ENCODE peak calls at places on chromosome 13, in eight cellular contexts. Y is A172, W is cardiac muscle cell, T is 8988T, J is AG04450, C is epithelial cell of esophagus, D is ovary, Z is GM04503. R is an unnamed sample.

GRCh38 chr13:94776300-94776699 is 64.0 kb upstream of the SOX21 start:
- DNase-seq in Y (no peak), W (no peak), T (no peak), J (no peak), C (no peak), D (no peak), Z (no peak), R (no peak)

GRCh38 chr13:81048026-81048461 is 707.1 kb upstream of the SPRY2 start:
- DNase-seq in Y (peak; percentile 4), W (no peak), T (no peak), J (no peak), C (no peak), D (no peak), Z (no peak), R (no peak)

GRCh38 chr13:97715763-97716162 is 237.7 kb upstream of the IPO5 start:
- DNase-seq in Y (no peak), W (no peak), T (no peak), J (no peak), C (peak; percentile 34), D (no peak), Z (no peak), R (no peak)

GRCh38 chr13:52345631-52346251 is 60.2 kb downstream of the THSD1 start:
- DNase-seq in Y (no peak), W (no peak), T (no peak), J (no peak), C (peak; percentile 5), D (no peak), Z (no peak), R (no peak)

GRCh38 chr13:74251778-74252519 is 117.7 kb upstream of the KLF12 start:
- DNase-seq in Y (no peak), W (no peak), T (no peak), J (no peak), C (peak; percentile 37), D (no peak), Z (no peak), R (no peak)

GRCh38 chr13:80011448-80012212 is 329.3 kb downstream of the SPRY2 start:
- DNase-seq in Y (peak; percentile 55), W (no peak), T (no peak), J (no peak), C (no peak), D (peak; percentile 39), Z (no peak), R (no peak)

GRCh38 chr13:29577135-29578051 is 18.1 kb downstream of the SLC7A1 start:
- DNase-seq in Y (no peak), W (no peak), T (no peak), J (no peak), C (no peak), D (no peak), Z (no peak), R (no peak)

GRCh38 chr13:22940090-22940710 is 240.6 kb upstream of the SGCG start:
- DNase-seq in Y (no peak), W (no peak), T (no peak), J (no peak), C (no peak), D (no peak), Z (no peak), R (no peak)

GRCh38 chr13:20465218-20465879 is 60.3 kb downstream of the CRYL1 start:
- DNase-seq in Y (no peak), W (no peak), T (no peak), J (no peak), C (peak; percentile 70), D (no peak), Z (no peak), R (no peak)

GRCh38 chr13:19634129-19634740 is 776 bp downstream of the MPHOSPH8 start:
- DNase-seq in Y (peak; percentile 19), W (peak; percentile 33), T (no peak), J (no peak), C (peak; percentile 39), D (no peak), Z (peak; percentile 19), R (no peak)

GRCh38 chr13:42486711-42487198 is 87.2 kb upstream of the TNFSF11 start:
- DNase-seq in Y (peak; percentile 68), W (no peak), T (no peak), J (no peak), C (peak; percentile 92), D (no peak), Z (peak; percentile 9), R (no peak)

GRCh38 chr13:95644611-95645052 is at the start of gene DZIP1:
- DNase-seq in Y (peak; percentile 76), W (peak; percentile 90), T (peak; percentile 40), J (peak; percentile 64), C (peak; percentile 73), D (peak; percentile 91), Z (peak; percentile 42), R (peak; percentile 33)

GRCh38 chr13:34257980-34258379 is 440.0 kb downstream of the RFC3 start:
- DNase-seq in Y (no peak), W (no peak), T (no peak), J (no peak), C (no peak), D (no peak), Z (no peak), R (no peak)

GRCh38 chr13:73618275-73618865 is 515.8 kb downstream of the KLF12 start:
- DNase-seq in Y (no peak), W (no peak), T (no peak), J (no peak), C (peak; percentile 24), D (no peak), Z (no peak), R (no peak)

GRCh38 chr13:50616101-50616500 is 227.4 kb downstream of the DLEU7 start:
- DNase-seq in Y (peak; percentile 10), W (no peak), T (no peak), J (peak; percentile 26), C (peak; percentile 34), D (no peak), Z (no peak), R (no peak)

GRCh38 chr13:74710006-74710405 is 575.8 kb upstream of the KLF12 start:
- DNase-seq in Y (no peak), W (no peak), T (no peak), J (no peak), C (peak; percentile 58), D (no peak), Z (peak; percentile 29), R (no peak)

GRCh38 chr13:83895994-83896580 is 13.8 kb upstream of the SLITRK1 start:
- DNase-seq in Y (peak; percentile 81), W (no peak), T (no peak), J (no peak), C (peak; percentile 86), D (no peak), Z (no peak), R (no peak)

GRCh38 chr13:62185631-62186256 is 770.1 kb upstream of the PCDH20 start:
- DNase-seq in Y (no peak), W (no peak), T (no peak), J (no peak), C (no peak), D (no peak), Z (no peak), R (no peak)

GRCh38 chr13:21176982-21177284 is 475 bp downstream of the MRPL57 start:
- DNase-seq in Y (no peak), W (no peak), T (no peak), J (no peak), C (no peak), D (no peak), Z (no peak), R (no peak)

GRCh38 chr13:94620286-94620896 is 18.7 kb downstream of the GPR180 start:
- DNase-seq in Y (peak; percentile 45), W (peak; percentile 39), T (no peak), J (no peak), C (peak; percentile 68), D (no peak), Z (no peak), R (no peak)

GRCh38 chr13:24279706-24280105 is 29.7 kb upstream of the C1QTNF9 start:
- DNase-seq in Y (no peak), W (no peak), T (no peak), J (no peak), C (no peak), D (no peak), Z (no peak), R (no peak)

GRCh38 chr13:21742041-21742440 is 71.2 kb downstream of the FGF9 start:
- DNase-seq in Y (no peak), W (no peak), T (no peak), J (no peak), C (no peak), D (no peak), Z (no peak), R (no peak)

GRCh38 chr13:45681101-45681500 is 21.0 kb upstream of the CBY2 start:
- DNase-seq in Y (no peak), W (no peak), T (no peak), J (no peak), C (no peak), D (no peak), Z (peak; percentile 73), R (no peak)